ENCODE peak calls at places on chromosomes 2 and 18, in five cellular contexts. O is endothelial cell of umbilical vein, P is cardiac muscle cell, C is breast epithelium, R is astrocyte. X is an unnamed sample. For H3K4me1, the result is how much of the 10 kb centered on the place peaks cover.

GRCh38 chr18:9147440-9148238 is 11.1 kb downstream of the ANKRD12 start:
- DNase-seq in O (peak), P (peak), C (no peak), R (peak), X (no peak)

GRCh38 chr2:86335865-86336321 is 1.5 kb downstream of the REEP1 start:
- DNase-seq in O (no peak), P (no peak), C (no peak), R (no peak), X (no peak)

GRCh38 chr2:48398285-48399135 is 131.4 kb upstream of the STON1 start:
- DNase-seq in O (no peak), P (no peak), C (no peak), R (peak), X (no peak)

GRCh38 chr18:9905401-9905922 is 8.4 kb upstream of the VAPA start:
- DNase-seq in O (no peak), P (no peak), C (no peak), R (no peak), X (no peak)

GRCh38 chr2:235614176-235614860 is 120.5 kb downstream of the AGAP1 start:
- DNase-seq in O (no peak), P (no peak), C (no peak), R (no peak), X (no peak)

GRCh38 chr2:222052934-222053367 is 245.8 kb downstream of the PAX3 start:
- DNase-seq in O (no peak), P (peak), C (no peak), R (no peak), X (no peak)

GRCh38 chr18:63951302-63951705 is 2.2 kb downstream of the HMSD start:
- DNase-seq in O (no peak), P (no peak), C (no peak), R (peak), X (no peak)

GRCh38 chr2:48341556-48342133 is 188.3 kb upstream of the STON1 start:
- DNase-seq in O (peak), P (no peak), C (no peak), R (no peak), X (no peak)

GRCh38 chr18:42414756-42415454 is 459.9 kb downstream of the PIK3C3 start:
- DNase-seq in O (no peak), P (no peak), C (no peak), R (peak), X (no peak)

GRCh38 chr2:222049946-222050345 is 248.9 kb downstream of the PAX3 start:
- DNase-seq in O (no peak), P (no peak), C (no peak), R (peak), X (no peak)

GRCh38 chr18:61322265-61322873 is 10.9 kb upstream of the CDH20 start:
- DNase-seq in O (peak), P (peak), C (no peak), R (peak), X (peak)

GRCh38 chr2:168699834-168700417 is 102.5 kb upstream of the NOSTRIN start:
- DNase-seq in O (no peak), P (no peak), C (no peak), R (peak), X (no peak)

GRCh38 chr2:241816431-241817121 is 7.6 kb downstream of the NEU4 start:
- DNase-seq in O (no peak), P (no peak), C (peak), R (no peak), X (no peak)

GRCh38 chr2:106537047-106537446 is 49.9 kb downstream of the CD8B2 start:
- DNase-seq in O (no peak), P (no peak), C (no peak), R (no peak), X (no peak)

DNA sequence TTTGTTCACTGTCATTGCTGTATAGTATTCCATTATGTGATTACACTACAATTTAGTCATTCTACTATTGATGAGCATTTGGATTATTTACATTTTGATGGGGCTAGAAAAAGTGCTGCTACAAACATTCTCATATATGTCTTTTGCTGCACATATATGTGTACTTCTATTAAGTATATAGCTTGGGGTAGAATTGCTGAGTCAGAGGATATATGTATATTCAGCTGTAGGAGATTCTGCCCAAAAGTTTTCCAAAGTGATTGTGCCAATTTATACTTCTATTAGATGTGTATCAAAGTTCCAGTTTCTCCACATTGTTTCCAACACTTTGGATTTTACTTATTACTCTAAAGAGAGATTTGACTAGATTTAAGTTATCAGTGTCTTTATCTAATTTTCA is 101.7 kb upstream of the UGP2 start:
- DNase-seq in O (no peak), P (no peak), C (no peak), R (no peak), X (no peak)
- H3K4me1 ChIP-seq in O (under half), P (under half), C (under half), R (under half), X (under half)

GRCh38 chr2:217932661-217933325 is 70.0 kb downstream of the TNS1 start:
- DNase-seq in O (peak), P (no peak), C (no peak), R (peak), X (no peak)

GRCh38 chr2:217931846-217932560 is 70.8 kb downstream of the TNS1 start:
- DNase-seq in O (no peak), P (no peak), C (no peak), R (no peak), X (no peak)

GRCh38 chr2:217929294-217929671 is 73.5 kb downstream of the TNS1 start:
- DNase-seq in O (no peak), P (no peak), C (no peak), R (no peak), X (no peak)

GRCh38 chr2:217929757-217930707 is 72.8 kb downstream of the TNS1 start:
- DNase-seq in O (no peak), P (no peak), C (no peak), R (peak), X (no peak)

DNA sequence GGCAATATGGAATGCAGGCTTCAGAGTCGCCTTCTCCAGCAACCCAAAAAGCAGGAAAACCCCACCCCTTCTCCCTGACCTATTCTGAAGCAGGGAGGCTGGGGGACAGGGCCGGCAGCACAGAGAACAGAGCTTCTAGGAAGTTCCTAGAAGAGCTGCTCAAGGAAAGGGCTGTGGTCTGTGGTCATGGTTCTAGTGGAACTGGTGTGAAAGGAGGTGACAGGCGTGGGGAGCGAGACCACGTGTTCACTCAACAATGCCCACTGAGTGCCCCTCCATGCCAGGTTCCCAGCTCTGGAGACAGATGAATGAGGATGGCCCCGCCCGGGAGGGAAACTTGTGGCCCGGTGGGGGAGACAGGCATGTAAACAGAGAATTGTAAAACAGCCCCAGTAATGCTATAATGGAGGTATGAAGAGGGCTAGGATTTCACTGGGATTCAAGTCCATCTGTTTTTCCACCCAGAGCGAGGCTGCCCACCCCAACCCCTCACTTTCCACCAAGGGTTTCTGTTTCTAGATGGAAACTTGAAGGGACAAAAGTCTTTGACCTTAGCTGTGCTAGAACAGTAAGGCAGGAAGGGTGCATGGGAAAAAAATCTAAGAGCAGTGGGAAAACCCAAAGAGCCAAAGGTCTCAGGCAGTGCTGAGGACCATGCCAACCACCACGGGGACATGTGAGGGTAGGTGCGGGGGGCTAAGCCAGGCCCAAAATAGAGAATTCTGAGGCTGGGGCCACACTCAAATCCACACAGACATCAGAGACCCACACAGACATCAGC is 71.8 kb downstream of the TNS1 start:
- DNase-seq in O (no peak), P (no peak), C (no peak), R (peak), X (no peak)
- H3K4me1 ChIP-seq in O (under half), P (under half), C (under half), R (half or more), X (half or more)

GRCh38 chr18:12333650-12334279 is 25.7 kb downstream of the TUBB6 start:
- DNase-seq in O (no peak), P (no peak), C (no peak), R (no peak), X (no peak)
- H3K4me1 ChIP-seq in O (under half), P (under half), C (under half), R (under half), X (under half)

DNA sequence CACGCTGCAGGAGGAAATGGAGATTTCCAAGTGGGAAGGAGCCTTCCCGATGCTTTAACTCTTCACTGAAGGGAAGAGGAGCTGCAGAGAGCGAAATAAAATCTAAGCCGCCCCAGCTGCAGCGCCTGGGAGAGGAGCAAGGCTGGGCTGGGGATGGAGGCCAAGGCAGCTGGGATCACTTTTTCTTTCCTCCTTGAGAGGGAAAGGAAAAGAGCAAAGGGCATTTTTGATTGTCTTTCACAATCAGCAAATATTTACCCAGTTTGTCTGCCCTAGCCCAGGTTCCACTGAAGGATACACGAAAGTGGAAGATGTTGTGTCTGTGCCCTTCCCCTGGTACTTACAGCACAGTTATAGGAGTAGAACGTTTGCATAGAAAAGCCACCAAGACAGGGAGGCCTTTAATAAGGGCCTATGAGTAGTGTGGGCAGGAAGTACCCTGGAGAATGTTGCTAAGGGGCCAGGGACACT is 38.8 kb downstream of the EPAS1 start:
- DNase-seq in O (no peak), P (no peak), C (no peak), R (no peak), X (no peak)
- H3K4me1 ChIP-seq in O (under half), P (under half), C (under half), R (under half), X (under half)

DNA sequence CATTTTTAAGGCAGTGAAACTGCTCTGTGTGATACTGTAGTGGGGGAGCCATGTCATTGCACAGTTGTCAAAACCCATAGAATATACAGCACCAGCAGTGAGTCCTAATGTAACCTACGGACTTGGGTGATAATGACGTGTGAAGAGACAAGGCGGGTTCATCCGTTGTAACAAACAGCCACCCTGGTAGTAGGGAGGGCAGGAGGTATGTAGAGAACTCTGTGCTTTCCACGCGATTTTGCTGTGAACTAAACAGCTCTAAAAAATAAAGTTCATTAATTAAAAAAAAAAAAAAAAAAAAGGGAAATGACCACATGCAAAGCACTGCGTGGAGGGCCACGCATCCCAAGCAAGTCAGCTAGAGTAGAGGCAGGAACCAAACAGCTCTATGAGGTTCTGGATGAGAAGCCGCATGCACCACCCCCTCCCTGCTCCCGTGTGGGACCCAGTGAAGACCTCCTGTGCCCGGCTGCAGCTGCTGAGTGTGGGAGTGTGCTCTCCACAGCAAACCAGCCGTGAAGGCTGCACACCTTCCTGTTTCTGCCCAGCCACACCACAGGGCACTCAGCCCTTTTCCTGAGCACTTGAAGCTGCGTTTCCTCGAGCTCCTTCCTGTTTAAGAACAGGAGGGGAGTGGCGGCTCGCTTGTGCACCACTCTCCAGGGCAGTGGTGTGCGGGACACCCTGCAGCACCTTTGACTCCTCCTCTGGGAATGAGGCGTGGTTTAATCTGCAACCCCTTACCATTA is 65.6 kb downstream of the ODC1 start:
- DNase-seq in O (peak), P (no peak), C (no peak), R (no peak), X (peak)
- H3K4me1 ChIP-seq in O (under half), P (under half), C (under half), R (under half), X (half or more)

DNA sequence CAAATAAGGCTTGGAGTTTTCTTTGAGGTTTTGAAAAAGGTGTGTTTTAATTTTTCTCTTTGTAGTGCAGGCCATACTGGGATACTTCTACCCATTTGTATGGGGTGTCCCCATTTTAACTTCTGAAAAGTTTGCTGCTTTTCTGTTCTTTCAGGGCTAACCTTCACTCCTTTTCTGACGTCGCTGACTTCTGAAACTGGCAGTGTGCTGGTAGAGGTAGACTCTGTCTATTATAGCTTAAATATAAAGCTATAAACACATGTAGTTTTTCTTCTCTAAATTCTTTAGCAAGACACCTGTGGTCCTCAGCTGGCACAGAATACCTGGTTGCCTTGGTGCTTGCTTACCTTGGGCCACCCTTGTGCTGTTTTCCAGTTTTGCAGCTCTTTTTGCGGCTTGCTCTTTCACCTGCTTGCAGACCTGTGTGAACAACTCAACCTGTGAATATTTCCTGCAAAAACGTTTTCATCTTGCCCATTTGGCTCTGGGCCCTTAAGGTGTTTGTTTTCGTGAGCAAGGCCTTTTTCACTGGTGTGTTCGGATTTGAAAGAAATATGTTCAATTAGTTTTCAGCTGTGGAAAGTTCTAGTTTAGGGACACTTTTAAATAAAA is 42.2 kb downstream of the PHLPP1 start:
- DNase-seq in O (no peak), P (no peak), C (no peak), R (no peak), X (no peak)
- H3K4me1 ChIP-seq in O (under half), P (under half), C (under half), R (under half), X (under half)

GRCh38 chr2:109457366-109457765 is 156.4 kb downstream of the SEPTIN10 start:
- DNase-seq in O (no peak), P (no peak), C (no peak), R (no peak), X (peak)
- H3K4me1 ChIP-seq in O (under half), P (under half), C (under half), R (under half), X (under half)

GRCh38 chr18:76264851-76265250 is 230.2 kb downstream of the ZNF516 start:
- DNase-seq in O (no peak), P (no peak), C (no peak), R (no peak), X (no peak)
- H3K4me1 ChIP-seq in O (under half), P (under half), C (under half), R (under half), X (under half)

DNA sequence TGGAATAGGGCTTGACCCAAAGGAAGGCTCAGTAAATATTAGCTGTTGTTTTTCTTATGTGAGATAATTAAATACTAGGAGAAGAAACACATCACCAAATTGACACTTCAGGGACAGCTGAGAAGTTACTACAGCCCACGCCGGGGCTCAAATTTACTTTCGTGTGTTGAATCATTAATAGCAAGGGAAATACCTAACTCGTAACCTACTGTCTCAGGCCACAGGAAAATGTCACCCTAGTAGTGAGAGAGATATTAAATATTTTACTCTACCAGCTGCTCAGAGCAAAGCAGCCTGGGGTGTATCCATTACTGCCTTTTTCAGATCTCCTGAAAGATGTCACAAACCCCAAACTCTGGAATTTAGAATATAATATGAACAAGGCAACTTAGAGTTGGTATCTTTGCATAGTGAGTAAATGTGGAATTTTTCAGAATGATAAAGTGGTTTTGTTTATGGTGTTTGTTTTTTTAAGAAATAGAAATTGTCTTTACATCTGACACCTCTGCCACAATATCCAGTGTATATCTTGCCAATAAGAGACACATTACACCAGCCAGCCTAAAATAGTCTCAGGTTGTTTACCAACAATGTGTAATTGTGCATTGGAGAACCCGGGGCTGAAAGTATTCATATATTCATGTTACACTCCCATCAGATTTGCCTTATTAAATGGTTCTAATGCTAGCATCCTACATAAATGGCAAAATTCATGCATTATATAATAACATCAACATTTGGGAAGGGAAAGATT is 48.4 kb downstream of the ATP8B1 start:
- DNase-seq in O (no peak), P (no peak), C (no peak), R (no peak), X (no peak)
- H3K4me1 ChIP-seq in O (under half), P (under half), C (under half), R (under half), X (under half)

GRCh38 chr2:170261566-170261965 is 83.6 kb downstream of the MYO3B start:
- DNase-seq in O (no peak), P (no peak), C (no peak), R (no peak), X (no peak)
- H3K4me1 ChIP-seq in O (under half), P (under half), C (under half), R (under half), X (under half)